ENCODE peak calls at places on chromosomes 16 and 17, in seven cellular contexts. X is tibial nerve, H is posterior cingulate gyrus, B is EL, D is K562, W is anterior cingulate cortex, V is ascending aorta. G is an unnamed sample.
A peak's percentile ranks its signal among the peaks of the same experiment; 100 is the strongest.

GRCh38 chr16:55760665-55761035 is 72.2 kb downstream of the CES1 start:
- DNase-seq in V (no peak), D (no peak), H (no peak), X (peak; percentile 13), W (no peak), B (peak; percentile 0), G (no peak)

GRCh38 chr17:72976971-72977767 is 115.3 kb downstream of the SLC39A11 start:
- DNase-seq in X (peak; percentile 29), V (peak; percentile 73), W (no peak), D (peak; percentile 52), B (peak; percentile 95), H (no peak), G (peak; percentile 85)

GRCh38 chr16:19751478-19751877 is 33.4 kb downstream of the IQCK start:
- DNase-seq in D (no peak), X (no peak), V (no peak), W (no peak), H (no peak), B (no peak), G (no peak)

GRCh38 chr17:8935194-8935593 is 30.3 kb downstream of the PIK3R5 start:
- DNase-seq in H (no peak), V (no peak), W (no peak), B (peak; percentile 15), D (no peak), X (no peak), G (no peak)

GRCh38 chr16:24801761-24802302 is 43.9 kb upstream of the SLC5A11 start:
- DNase-seq in H (no peak), X (no peak), B (no peak), W (no peak), V (no peak), D (no peak), G (no peak)

GRCh38 chr17:29581583-29582253 is 7.7 kb downstream of the GIT1 start:
- DNase-seq in D (no peak), V (peak; percentile 60), X (no peak), W (no peak), B (no peak), H (no peak), G (no peak)

GRCh38 chr16:67462279-67462655 is 18.7 kb downstream of the ATP6V0D1 start:
- DNase-seq in D (no peak), B (no peak), V (no peak), H (no peak), X (no peak), W (no peak), G (no peak)

GRCh38 chr16:30401768-30402425 is 5.5 kb upstream of the ZNF771 start:
- DNase-seq in B (no peak), W (no peak), D (no peak), H (no peak), X (no peak), V (no peak), G (no peak)

GRCh38 chr17:35745749-35746320 is 7.2 kb downstream of the GAS2L2 start:
- DNase-seq in H (no peak), B (no peak), W (no peak), X (no peak), V (no peak), D (no peak), G (no peak)

GRCh38 chr17:954431-955164 is 25.0 kb downstream of the NXN start:
- DNase-seq in W (no peak), D (no peak), X (no peak), H (no peak), V (no peak), B (peak; percentile 50), G (no peak)

GRCh38 chr16:84446596-84447392 is 57.7 kb downstream of the MEAK7 start:
- DNase-seq in V (no peak), D (no peak), X (no peak), B (no peak), H (no peak), W (no peak), G (no peak)

GRCh38 chr16:58863042-58863441 is 128.9 kb upstream of the GOT2 start:
- DNase-seq in W (no peak), X (no peak), H (no peak), B (no peak), V (no peak), D (no peak), G (no peak)

GRCh38 chr17:56257075-56257474 is 103.8 kb downstream of the ANKFN1 start:
- DNase-seq in B (no peak), W (no peak), V (no peak), D (no peak), X (no peak), H (no peak), G (no peak)

GRCh38 chr16:15961060-15961511 is 11.7 kb downstream of the ABCC1 start:
- DNase-seq in B (no peak), X (no peak), W (no peak), H (no peak), V (no peak), D (no peak), G (no peak)

GRCh38 chr17:68821860-68822693 is 133.1 kb downstream of the ABCA8 start:
- DNase-seq in V (no peak), B (peak; percentile 91), X (no peak), D (no peak), W (no peak), H (no peak), G (peak; percentile 64)

G was measured in GM04503.